ENCODE peak calls at places on chromosomes 11 and 22, in eight cellular contexts. K is globus pallidus; X is AG09309; Q is activated naive CD4-positive, alpha-beta T cell treated with Interleukin-2 at 50 U/mL for 16 hours; N is heart left ventricle; U is left cardiac atrium; H is AML-193; S is HTR-8/SVneo. E is an unnamed sample.
A peak's percentile ranks its signal among the peaks of the same experiment; 100 is the strongest.

GRCh38 chr11:4018641-4019040 is 76.0 kb upstream of the RRM1 start:
- DNase-seq in Q (no peak), N (no peak), K (no peak), H (no peak), S (no peak), X (no peak), U (no peak), E (no peak)

GRCh38 chr22:37088108-37088605 is 21.4 kb downstream of the TMPRSS6 start:
- DNase-seq in Q (peak; percentile 21), K (no peak), U (no peak), S (no peak), N (no peak), X (no peak), H (no peak), E (no peak)

GRCh38 chr22:44046485-44047141 is 22.5 kb downstream of the PARVB start:
- DNase-seq in K (no peak), Q (no peak), S (no peak), H (no peak), U (peak; percentile 66), X (no peak), N (peak; percentile 81), E (no peak)

GRCh38 chr11:32586576-32587190 is 3.1 kb downstream of the EIF3M start:
- DNase-seq in K (no peak), U (no peak), H (peak; percentile 30), Q (no peak), X (no peak), S (peak; percentile 31), N (no peak), E (no peak)

GRCh38 chr11:93278976-93279375 is 51.6 kb upstream of the DEUP1 start:
- DNase-seq in X (no peak), H (no peak), K (no peak), S (no peak), Q (no peak), U (no peak), N (no peak), E (no peak)

GRCh38 chr11:62806611-62807121 is 1.4 kb upstream of the NXF1 start:
- DNase-seq in K (peak; percentile 18), X (no peak), Q (no peak), U (peak; percentile 32), N (peak; percentile 55), S (no peak), H (peak; percentile 52), E (no peak)

GRCh38 chr11:85661972-85662664 is 2.8 kb downstream of the CREBZF start:
- DNase-seq in Q (no peak), H (no peak), K (no peak), X (no peak), U (no peak), N (no peak), S (no peak), E (no peak)

GRCh38 chr11:76243648-76244285 is 37.5 kb upstream of the WNT11 start:
- DNase-seq in N (no peak), K (no peak), S (no peak), X (no peak), H (no peak), U (no peak), Q (no peak), E (no peak)

GRCh38 chr22:33476206-33476605 is 418.0 kb upstream of the SYN3 start:
- DNase-seq in N (no peak), Q (no peak), X (no peak), H (no peak), S (no peak), U (no peak), K (no peak), E (no peak)

GRCh38 chr11:128757235-128757711 is 63.4 kb downstream of the FLI1 start:
- DNase-seq in K (peak; percentile 24), S (peak; percentile 22), N (peak; percentile 43), X (no peak), H (peak; percentile 85), Q (peak; percentile 72), U (no peak), E (no peak)

GRCh38 chr11:45285289-45285828 is 782 bp downstream of the SYT13 start:
- DNase-seq in N (no peak), Q (no peak), H (no peak), K (no peak), S (no peak), U (no peak), X (no peak), E (no peak)

E was measured in cardiac septum.